ENCODE peak calls at places on chromosomes 1 and 21, in ten cellular contexts. U is AG04449, T is tibial artery, P is stomach, S is PC-3, B is AG09309, V is Caco-2, O is adrenal gland, C is cardiac muscle cell, Q is brain microvascular endothelial cell. X is an unnamed sample.

GRCh38 chr1:246778663-246779062 is 54.5 kb downstream of the SCCPDH start:
- DNase-seq in U (no peak), T (no peak), P (no peak), S (no peak), B (no peak), V (no peak), O (no peak), C (no peak), Q (no peak), X (no peak)

GRCh38 chr1:204426035-204426436 is 14.4 kb upstream of the PPP1R15B start:
- DNase-seq in U (no peak), T (no peak), P (peak; percentile 21), S (peak; percentile 87), B (no peak), V (no peak), O (peak; percentile 72), C (no peak), Q (peak; percentile 66), X (no peak)

GRCh38 chr1:91073299-91073698 is 51.5 kb upstream of the ZNF644 start:
- DNase-seq in U (no peak), T (no peak), P (no peak), S (no peak), B (no peak), V (no peak), O (no peak), C (no peak), Q (no peak), X (no peak)

GRCh38 chr1:224635356-224635755 is 19.2 kb downstream of the CNIH3 start:
- DNase-seq in U (no peak), T (no peak), P (no peak), S (peak; percentile 94), B (peak; percentile 57), V (no peak), O (peak; percentile 75), C (no peak), Q (peak; percentile 86), X (no peak)

GRCh38 chr1:67737875-67738274 is 52.9 kb downstream of the GADD45A start:
- DNase-seq in U (no peak), T (no peak), P (no peak), S (no peak), B (no peak), V (no peak), O (no peak), C (no peak), Q (no peak), X (no peak)

GRCh38 chr1:245751671-245752070 is 596.9 kb downstream of the KIF26B start:
- DNase-seq in U (no peak), T (no peak), P (no peak), S (no peak), B (no peak), V (no peak), O (no peak), C (no peak), Q (no peak), X (peak; percentile 36)

GRCh38 chr1:10773376-10773775 is 23.1 kb downstream of the CASZ1 start:
- DNase-seq in U (no peak), T (no peak), P (no peak), S (no peak), B (no peak), V (no peak), O (no peak), C (no peak), Q (no peak), X (no peak)

GRCh38 chr1:26970810-26971209 is 10.5 kb upstream of the KDF1 start:
- DNase-seq in U (no peak), T (no peak), P (peak; percentile 79), S (no peak), B (no peak), V (peak; percentile 26), O (no peak), C (no peak), Q (no peak), X (no peak)

GRCh38 chr1:94954292-94955220 is 27.6 kb upstream of the CNN3 start:
- DNase-seq in U (no peak), T (no peak), P (no peak), S (peak; percentile 65), B (no peak), V (no peak), O (no peak), C (no peak), Q (no peak), X (no peak)

GRCh38 chr1:33281554-33282303 is 25.4 kb downstream of the ZNF362 start:
- DNase-seq in U (no peak), T (no peak), P (no peak), S (no peak), B (no peak), V (no peak), O (no peak), C (no peak), Q (no peak), X (no peak)

GRCh38 chr1:244865028-244865371 is 657 bp upstream of the HNRNPU start:
- DNase-seq in U (no peak), T (peak; percentile 45), P (peak; percentile 33), S (no peak), B (no peak), V (peak; percentile 42), O (peak; percentile 57), C (peak; percentile 30), Q (no peak), X (no peak)

GRCh38 chr1:156912861-156913808 is 7.3 kb upstream of the LRRC71 start:
- DNase-seq in U (no peak), T (no peak), P (no peak), S (no peak), B (no peak), V (no peak), O (no peak), C (no peak), Q (no peak), X (no peak)

GRCh38 chr21:39137248-39138186 is 45.7 kb downstream of the PSMG1 start:
- DNase-seq in U (no peak), T (no peak), P (no peak), S (peak; percentile 35), B (peak; percentile 18), V (no peak), O (peak; percentile 67), C (peak; percentile 79), Q (peak; percentile 67), X (no peak)

DNA sequence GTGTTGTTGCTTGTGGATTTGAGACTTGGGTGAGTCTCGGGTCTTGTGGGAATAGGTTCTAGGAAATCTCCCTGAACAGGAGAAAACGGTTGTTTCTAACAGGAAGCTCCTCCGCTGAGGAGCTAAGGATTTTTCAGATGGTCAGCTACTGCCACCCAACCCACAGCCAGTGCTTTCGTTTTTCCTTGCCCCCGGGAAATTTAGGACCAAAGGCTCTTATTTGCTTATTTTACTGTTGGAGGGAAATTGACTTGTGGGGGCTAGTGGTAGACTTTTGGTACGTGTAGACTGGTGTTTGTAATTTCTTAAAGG is 789 bp downstream of the SNX7 start:
- DNase-seq in U (no peak), T (no peak), P (no peak), S (no peak), B (no peak), V (no peak), O (no peak), C (no peak), Q (peak; percentile 10), X (no peak)
- TF ChIP-seq CTCF in U (no peak), T (no peak), P (no peak), S (no peak), B (no peak), V (no peak), O (no peak), C (no peak), Q (no peak), X (no peak)

GRCh38 chr1:209755926-209756607 is at the start of gene TRAF3IP3:
- DNase-seq in U (no peak), T (peak; percentile 37), P (peak; percentile 52), S (no peak), B (no peak), V (no peak), O (peak; percentile 32), C (no peak), Q (no peak), X (no peak)
- H3K4me3 ChIP-seq in U (no peak within 1 kb of the TSS), T (no peak within 1 kb of the TSS), P (peak within 1 kb of the TSS; percentile 30), S (no peak within 1 kb of the TSS), B (no peak within 1 kb of the TSS), V (no peak within 1 kb of the TSS), O (no peak within 1 kb of the TSS), C (no peak within 1 kb of the TSS), Q (no peak within 1 kb of the TSS), X (no peak within 1 kb of the TSS)

DNA sequence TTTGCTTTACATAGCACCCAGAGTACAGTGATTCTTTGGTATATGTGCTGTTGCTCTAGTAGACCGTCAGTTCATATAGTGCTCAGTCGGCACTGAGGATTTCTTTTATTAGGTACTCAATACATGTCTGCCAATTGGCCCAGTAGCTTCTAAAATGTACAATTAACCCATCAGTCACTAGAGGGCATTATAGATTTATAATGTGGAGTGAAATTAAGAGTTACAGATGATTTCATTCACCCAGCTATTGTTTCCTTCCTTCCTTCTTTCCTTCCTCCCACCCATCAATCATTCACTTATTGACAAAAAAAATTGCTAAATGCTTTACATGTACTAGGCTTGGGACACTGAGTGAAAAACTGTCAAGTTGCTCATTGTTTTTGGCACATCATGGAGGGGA is 263.6 kb upstream of the USP24 start:
- DNase-seq in U (no peak), T (no peak), P (no peak), S (peak; percentile 79), B (no peak), V (no peak), O (no peak), C (peak; percentile 8), Q (no peak), X (no peak)
- TF ChIP-seq CTCF in U (peak; percentile 6), T (no peak), P (no peak), S (peak; percentile 70), B (no peak), V (no peak), O (peak; percentile 14), C (peak; percentile 29), Q (peak; percentile 15), X (no peak)

DNA sequence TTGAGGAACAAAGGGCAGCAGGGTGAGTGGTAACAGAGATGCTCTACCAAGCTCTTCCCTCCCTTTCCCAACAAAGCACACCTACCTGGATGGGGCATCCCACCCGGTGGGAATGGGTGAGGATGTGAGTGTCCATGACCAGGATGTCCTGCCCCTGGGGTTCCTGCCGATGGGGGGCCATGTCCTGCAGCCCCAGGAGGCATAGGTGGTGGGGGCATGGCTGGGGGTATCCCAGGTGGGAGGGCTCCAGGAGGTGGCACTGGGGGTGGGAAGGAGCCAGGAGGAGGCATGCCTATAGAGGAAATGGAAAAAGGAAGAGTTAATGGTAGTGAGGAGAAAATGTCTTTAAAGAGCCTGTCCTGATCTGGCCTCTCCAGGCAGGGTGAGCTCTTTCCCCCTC is 1.9 kb downstream of the SF3B4 start:
- DNase-seq in U (no peak), T (no peak), P (no peak), S (no peak), B (no peak), V (no peak), O (no peak), C (no peak), Q (no peak), X (no peak)
- H3K4me3 ChIP-seq in U (no peak overlapping the region), T (no peak overlapping the region), P (no peak overlapping the region), S (peak overlapping the region; percentile 93), B (no peak overlapping the region), V (no peak overlapping the region), O (no peak overlapping the region), C (no peak overlapping the region), Q (no peak overlapping the region), X (peak overlapping the region; percentile 93)

DNA sequence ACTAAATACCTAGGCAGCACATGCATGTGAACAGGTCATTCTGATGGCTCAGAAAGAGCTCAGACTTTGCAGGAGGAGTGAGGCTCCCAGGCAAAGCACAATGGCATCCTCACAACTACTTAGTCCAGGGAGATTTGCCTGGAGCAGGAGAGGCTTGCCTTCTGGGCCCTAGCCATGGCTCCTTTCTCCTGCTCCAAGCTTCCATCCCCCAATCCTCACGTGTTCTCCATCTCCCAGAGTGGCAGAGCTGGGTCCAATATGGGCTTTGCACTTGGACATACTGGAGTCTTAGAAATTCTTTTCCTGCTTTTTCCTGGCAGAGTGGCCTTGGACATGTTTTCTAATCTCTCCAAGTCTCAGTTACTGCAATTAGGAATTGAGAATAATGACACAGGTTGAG is 15.8 kb downstream of the MYBPH start:
- DNase-seq in U (no peak), T (no peak), P (no peak), S (no peak), B (no peak), V (no peak), O (no peak), C (no peak), Q (no peak), X (no peak)
- TF ChIP-seq CTCF in U (no peak), T (no peak), P (no peak), S (no peak), B (no peak), V (no peak), O (no peak), C (no peak), Q (no peak), X (no peak)